ENCODE peak calls at places on chromosomes 11 and 22, in seven cellular contexts. J is mammary epithelial cell; F is heart right ventricle; P is colonic mucosa; W is CD4-positive, alpha-beta T cell; B is fibroblast of lung; X is MM.1S. N is an unnamed sample.

GRCh38 chr11:92257536-92257935 is 32.9 kb downstream of the FAT3 start:
- DNase-seq in J (no peak), F (no peak), P (no peak), W (no peak), B (no peak), X (no peak), N (no peak)

GRCh38 chr22:45769569-45770210 is 98.1 kb downstream of the ATXN10 start:
- DNase-seq in J (no peak), F (no peak), P (no peak), W (no peak), B (peak; percentile 51), X (peak; percentile 48), N (no peak)

GRCh38 chr22:40748388-40748970 is 69.2 kb downstream of the MCHR1 start:
- DNase-seq in J (no peak), F (no peak), P (no peak), W (no peak), B (no peak), X (no peak), N (no peak)

GRCh38 chr22:43185860-43186261 is 1.1 kb downstream of the TTLL12 start:
- DNase-seq in J (peak; percentile 23), F (peak; percentile 35), P (peak; percentile 76), W (no peak), B (peak; percentile 28), X (peak; percentile 29), N (no peak)

GRCh38 chr22:35480627-35481565 is 59.7 kb upstream of the RASD2 start:
- DNase-seq in J (no peak), F (no peak), P (peak; percentile 80), W (no peak), B (no peak), X (no peak), N (no peak)

GRCh38 chr11:97019754-97020153 is 629.9 kb downstream of the JRKL start:
- DNase-seq in J (peak; percentile 9), F (no peak), P (no peak), W (no peak), B (no peak), X (no peak), N (no peak)

GRCh38 chr11:34209809-34210208 is 104.4 kb downstream of the NAT10 start:
- DNase-seq in J (no peak), F (no peak), P (no peak), W (no peak), B (no peak), X (no peak), N (no peak)

GRCh38 chr11:124470516-124471231 is 25.2 kb upstream of the OR8B8 start:
- DNase-seq in J (no peak), F (peak; percentile 72), P (no peak), W (no peak), B (no peak), X (no peak), N (no peak)

GRCh38 chr11:1864216-1864615 is 11.3 kb downstream of the LSP1 start:
- DNase-seq in J (no peak), F (no peak), P (no peak), W (no peak), B (no peak), X (no peak), N (no peak)

GRCh38 chr11:93895106-93895862 is 44.9 kb upstream of the VSTM5 start:
- DNase-seq in J (peak; percentile 48), F (peak; percentile 30), P (peak; percentile 21), W (peak; percentile 7), B (peak; percentile 75), X (peak; percentile 78), N (peak; percentile 68)

GRCh38 chr22:38350444-38351359 is 33.5 kb upstream of the CSNK1E start:
- DNase-seq in J (no peak), F (no peak), P (no peak), W (no peak), B (no peak), X (no peak), N (no peak)

GRCh38 chr11:17563248-17563647 is 16.2 kb downstream of the OTOG start:
- DNase-seq in J (peak; percentile 2), F (no peak), P (peak; percentile 14), W (no peak), B (no peak), X (no peak), N (no peak)

GRCh38 chr11:25225078-25225477 is 728.2 kb downstream of the LUZP2 start:
- DNase-seq in J (no peak), F (no peak), P (no peak), W (no peak), B (no peak), X (no peak), N (no peak)

GRCh38 chr22:42116848-42117424 is 13.7 kb downstream of the CYP2D6 start:
- DNase-seq in J (no peak), F (no peak), P (peak; percentile 71), W (no peak), B (peak; percentile 31), X (no peak), N (no peak)

GRCh38 chr11:88383446-88383845 is 45.9 kb upstream of the CTSC start:
- DNase-seq in J (no peak), F (no peak), P (no peak), W (no peak), B (no peak), X (no peak), N (no peak)

GRCh38 chr22:20569059-20570058 is 61.9 kb downstream of the MED15 start:
- DNase-seq in J (peak; percentile 93), F (peak; percentile 44), P (no peak), W (peak; percentile 91), B (peak; percentile 98), X (no peak), N (peak; percentile 94)

GRCh38 chr22:35506259-35506570 is 34.4 kb upstream of the RASD2 start:
- DNase-seq in J (peak; percentile 66), F (no peak), P (no peak), W (no peak), B (peak; percentile 10), X (no peak), N (peak; percentile 15)

GRCh38 chr22:24564376-24565058 is 8.7 kb downstream of the SNRPD3 start:
- DNase-seq in J (no peak), F (peak; percentile 53), P (no peak), W (no peak), B (peak; percentile 33), X (no peak), N (no peak)

GRCh38 chr11:61580292-61580888 is 486 bp downstream of the SYT7 start:
- DNase-seq in J (no peak), F (no peak), P (no peak), W (no peak), B (no peak), X (no peak), N (no peak)

GRCh38 chr11:25529572-25529971 is 802.4 kb upstream of the ANO3 start:
- DNase-seq in J (no peak), F (no peak), P (no peak), W (no peak), B (no peak), X (no peak), N (no peak)

GRCh38 chr11:65927904-65928397 is 8.7 kb downstream of the DRAP1 start:
- DNase-seq in J (no peak), F (peak; percentile 33), P (peak; percentile 45), W (peak; percentile 79), B (peak; percentile 21), X (peak; percentile 94), N (no peak)

GRCh38 chr11:65934014-65934413 is 11.3 kb upstream of the TSGA10IP start:
- DNase-seq in J (no peak), F (no peak), P (no peak), W (no peak), B (peak; percentile 80), X (no peak), N (no peak)

GRCh38 chr11:65928667-65929066 is 9.4 kb downstream of the DRAP1 start:
- DNase-seq in J (no peak), F (no peak), P (no peak), W (no peak), B (no peak), X (peak; percentile 50), N (no peak)

GRCh38 chr11:65931773-65932557 is 12.7 kb downstream of the DRAP1 start:
- DNase-seq in J (no peak), F (no peak), P (no peak), W (no peak), B (no peak), X (no peak), N (no peak)

GRCh38 chr11:65932558-65932919 is 12.7 kb upstream of the TSGA10IP start:
- DNase-seq in J (no peak), F (no peak), P (no peak), W (no peak), B (peak; percentile 24), X (no peak), N (no peak)
- TF ChIP-seq CTCF in J (no peak), F (no peak), P (no peak), W (no peak), B (no peak), X (no peak), N (no peak)

DNA sequence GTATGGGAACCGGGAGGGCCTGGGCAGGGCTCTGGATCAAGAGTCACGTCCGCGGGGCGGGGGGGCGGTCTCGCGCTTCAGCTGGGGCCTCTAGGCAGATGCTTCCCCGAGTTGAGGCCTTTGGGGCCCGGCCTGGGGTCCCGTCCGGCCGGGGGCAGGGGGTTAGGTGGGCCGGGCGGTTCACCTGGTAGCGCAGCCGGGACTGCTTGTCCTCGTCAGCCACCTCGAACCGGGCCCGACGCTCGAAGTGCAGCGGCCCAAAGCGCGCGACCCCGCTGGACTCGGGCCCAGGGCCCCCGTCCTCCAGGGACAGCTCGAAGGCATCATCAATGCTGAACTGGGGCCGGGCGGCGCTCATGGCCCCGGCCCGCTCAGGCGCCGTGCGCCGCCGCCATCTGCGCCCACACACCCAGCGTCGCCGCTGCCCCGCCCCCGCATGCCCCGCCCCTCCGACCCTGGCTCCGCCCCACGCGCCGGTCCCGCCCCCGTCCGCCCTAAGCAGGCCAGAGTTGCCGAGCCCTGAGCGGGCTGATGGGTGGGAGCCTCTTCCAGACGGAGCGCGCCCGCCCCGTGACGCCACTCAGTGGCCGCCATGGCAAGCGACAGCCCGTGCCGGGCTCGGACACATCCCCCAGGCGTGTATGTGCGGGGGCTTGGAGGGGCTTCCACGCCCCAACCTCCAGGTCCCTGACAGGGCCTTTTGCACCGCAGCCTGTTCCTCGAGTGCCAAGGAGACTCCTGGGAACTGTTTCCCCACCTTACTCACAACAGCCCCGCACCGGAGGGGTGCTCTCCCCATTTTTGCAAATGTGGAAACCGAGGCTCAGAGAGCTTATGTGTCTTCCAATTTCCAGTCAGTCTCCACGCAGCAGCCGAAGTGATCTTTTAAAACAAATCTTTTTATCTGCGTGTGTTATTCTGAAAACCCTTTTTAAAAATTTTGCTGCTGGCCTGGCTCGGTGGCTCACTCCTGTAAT is at the start of gene TMEM134:
- DNase-seq in J (peak; percentile 80), F (peak; percentile 92), P (peak; percentile 92), W (peak; percentile 86), B (peak; percentile 90), X (peak; percentile 92), N (peak; percentile 77)
- TF ChIP-seq CTCF in J (peak; percentile 24), F (no peak), P (peak; percentile 26), W (no peak), B (no peak), X (peak; percentile 57), N (peak; percentile 44)

GRCh38 chr11:107538821-107539220 is 26.7 kb downstream of the ALKBH8 start:
- DNase-seq in J (no peak), F (no peak), P (no peak), W (no peak), B (no peak), X (no peak), N (no peak)
- TF ChIP-seq CTCF in J (no peak), F (no peak), P (no peak), W (no peak), B (no peak), X (no peak), N (no peak)

DNA sequence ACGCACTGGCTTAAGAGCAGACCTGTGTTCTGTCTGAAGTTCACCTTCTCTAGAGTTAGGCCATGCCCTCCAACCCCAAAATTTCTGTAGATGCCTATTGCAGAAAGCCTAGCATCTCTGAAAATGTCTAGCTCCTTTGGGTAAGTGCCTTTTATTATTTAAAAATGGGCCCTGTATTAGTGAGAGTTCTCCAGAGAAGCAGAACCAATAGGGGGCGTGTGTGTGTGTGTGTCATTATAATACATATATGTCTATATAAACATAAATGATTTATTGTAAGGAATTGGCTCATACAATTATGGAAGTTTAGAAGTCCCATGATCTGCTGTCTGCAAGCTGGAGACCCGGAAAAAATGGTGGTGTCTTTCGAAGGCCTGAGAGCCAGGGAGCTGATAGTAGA is 144.7 kb downstream of the TTC17 start:
- DNase-seq in J (no peak), F (no peak), P (no peak), W (no peak), B (no peak), X (peak; percentile 25), N (no peak)
- TF ChIP-seq CTCF in J (peak; percentile 20), F (no peak), P (no peak), W (no peak), B (peak; percentile 9), X (peak; percentile 18), N (no peak)